ENCODE peak calls at places on chromosomes 16 and 17, in nine cellular contexts. C, A, I, S, Y, U, D, K and V are unnamed samples.

GRCh38 chr17:3704931-3705717 is 9.2 kb upstream of the P2RX5 start:
- DNase-seq in C (no peak), A (no peak), I (no peak), S (no peak), Y (no peak), U (no peak), D (no peak), K (no peak), V (no peak)

GRCh38 chr17:72465191-72466024 is 344.6 kb downstream of the SOX9 start:
- DNase-seq in C (peak), A (peak), I (no peak), S (no peak), Y (no peak), U (peak), D (no peak), K (no peak), V (no peak)

GRCh38 chr17:12597895-12598294 is 67.8 kb upstream of the MYOCD start:
- DNase-seq in C (no peak), A (no peak), I (no peak), S (no peak), Y (no peak), U (no peak), D (no peak), K (no peak), V (no peak)

GRCh38 chr17:21397341-21398050 is 21.3 kb downstream of the KCNJ12 start:
- DNase-seq in C (peak), A (peak), I (peak), S (no peak), Y (no peak), U (no peak), D (no peak), K (no peak), V (no peak)

GRCh38 chr16:22402191-22402590 is 27.8 kb upstream of the CDR2 start:
- DNase-seq in C (peak), A (no peak), I (no peak), S (no peak), Y (no peak), U (peak), D (no peak), K (no peak), V (no peak)

GRCh38 chr17:47745037-47745380 is 12.0 kb downstream of the TBX21 start:
- DNase-seq in C (no peak), A (no peak), I (no peak), S (no peak), Y (no peak), U (no peak), D (no peak), K (no peak), V (no peak)

GRCh38 chr16:81292936-81293335 is 21.8 kb upstream of the GAN start:
- DNase-seq in C (no peak), A (no peak), I (no peak), S (no peak), Y (no peak), U (peak), D (no peak), K (no peak), V (no peak)

GRCh38 chr17:28335959-28336871 is 654 bp downstream of the TNFAIP1 start:
- DNase-seq in C (peak), A (peak), I (peak), S (peak), Y (no peak), U (peak), D (peak), K (no peak), V (no peak)

GRCh38 chr16:87326151-87326571 is 9.0 kb upstream of the C16orf95 start:
- DNase-seq in C (no peak), A (peak), I (no peak), S (no peak), Y (no peak), U (no peak), D (no peak), K (no peak), V (no peak)

GRCh38 chr16:69107311-69107962 is 2.0 kb downstream of the HAS3 start:
- DNase-seq in C (peak), A (peak), I (no peak), S (peak), Y (no peak), U (no peak), D (peak), K (no peak), V (no peak)

GRCh38 chr16:84751947-84752346 is 52.1 kb downstream of the USP10 start:
- DNase-seq in C (no peak), A (peak), I (no peak), S (no peak), Y (no peak), U (peak), D (no peak), K (peak), V (no peak)

GRCh38 chr17:45790296-45790922 is 6.3 kb downstream of the CRHR1 start:
- DNase-seq in C (peak), A (peak), I (peak), S (no peak), Y (no peak), U (no peak), D (no peak), K (no peak), V (no peak)

GRCh38 chr17:76000016-76000754 is 470 bp upstream of the CDK3 start:
- DNase-seq in C (no peak), A (peak), I (no peak), S (peak), Y (peak), U (peak), D (peak), K (peak), V (peak)

GRCh38 chr17:79990051-79990592 is 45.5 kb downstream of the TBC1D16 start:
- DNase-seq in C (no peak), A (no peak), I (no peak), S (peak), Y (no peak), U (no peak), D (no peak), K (no peak), V (no peak)

GRCh38 chr17:81083125-81083765 is 48.3 kb downstream of the BAIAP2 start:
- DNase-seq in C (no peak), A (no peak), I (no peak), S (no peak), Y (no peak), U (no peak), D (no peak), K (no peak), V (no peak)

GRCh38 chr16:11321662-11322061 is 23.6 kb upstream of the RMI2 start:
- DNase-seq in C (no peak), A (no peak), I (no peak), S (no peak), Y (no peak), U (no peak), D (no peak), K (no peak), V (no peak)

GRCh38 chr17:6085812-6086211 is 15.6 kb downstream of the WSCD1 start:
- DNase-seq in C (no peak), A (no peak), I (no peak), S (no peak), Y (no peak), U (no peak), D (no peak), K (no peak), V (no peak)

GRCh38 chr16:87845807-87846619 is 23.3 kb downstream of the SLC7A5 start:
- DNase-seq in C (no peak), A (no peak), I (no peak), S (no peak), Y (no peak), U (no peak), D (no peak), K (no peak), V (no peak)

GRCh38 chr16:2157480-2158261 is 2.1 kb downstream of the TRAF7 start:
- DNase-seq in C (no peak), A (peak), I (no peak), S (no peak), Y (no peak), U (no peak), D (no peak), K (no peak), V (no peak)

GRCh38 chr16:55571-56136 is 2.0 kb downstream of the SNRNP25 start:
- DNase-seq in C (no peak), A (no peak), I (no peak), S (no peak), Y (no peak), U (no peak), D (no peak), K (no peak), V (no peak)

GRCh38 chr17:4658478-4659305 is 17.2 kb upstream of the ALOX15 start:
- DNase-seq in C (peak), A (peak), I (no peak), S (no peak), Y (no peak), U (peak), D (no peak), K (no peak), V (no peak)

GRCh38 chr16:20735504-20735903 is 6.1 kb downstream of the THUMPD1 start:
- DNase-seq in C (peak), A (peak), I (no peak), S (no peak), Y (no peak), U (peak), D (no peak), K (no peak), V (no peak)

GRCh38 chr17:76157759-76158158 is 16.7 kb upstream of the FOXJ1 start:
- DNase-seq in C (no peak), A (no peak), I (no peak), S (no peak), Y (no peak), U (no peak), D (no peak), K (no peak), V (no peak)

GRCh38 chr17:74402070-74402469 is 29.8 kb upstream of the GPRC5C start:
- DNase-seq in C (no peak), A (no peak), I (no peak), S (no peak), Y (no peak), U (no peak), D (no peak), K (no peak), V (no peak)
- TF ChIP-seq CTCF in C (no peak), A (no peak), I (no peak), S (no peak), Y (no peak), U (no peak), D (no peak), K (no peak), V (no peak)

GRCh38 chr17:65041518-65041917 is 15.0 kb downstream of the GNA13 start:
- DNase-seq in C (no peak), A (no peak), I (no peak), S (no peak), Y (no peak), U (no peak), D (no peak), K (no peak), V (no peak)

GRCh38 chr17:65039349-65039988 is 17.1 kb downstream of the GNA13 start:
- DNase-seq in C (no peak), A (no peak), I (no peak), S (no peak), Y (no peak), U (peak), D (no peak), K (peak), V (no peak)

GRCh38 chr17:65035704-65036103 is 20.8 kb downstream of the GNA13 start:
- DNase-seq in C (no peak), A (no peak), I (no peak), S (no peak), Y (no peak), U (no peak), D (no peak), K (no peak), V (no peak)

GRCh38 chr17:65035191-65035590 is 21.3 kb downstream of the GNA13 start:
- DNase-seq in C (no peak), A (no peak), I (no peak), S (no peak), Y (no peak), U (no peak), D (no peak), K (no peak), V (no peak)

GRCh38 chr17:65037157-65037556 is 19.4 kb downstream of the GNA13 start:
- DNase-seq in C (no peak), A (no peak), I (no peak), S (no peak), Y (no peak), U (no peak), D (no peak), K (no peak), V (no peak)
- TF ChIP-seq CTCF in C (no peak), A (no peak), I (no peak), S (no peak), Y (no peak), U (no peak), D (no peak), K (no peak), V (no peak)

GRCh38 chr16:67446968-67447507 is 16.1 kb downstream of the HSD11B2 start:
- DNase-seq in C (no peak), A (no peak), I (no peak), S (no peak), Y (no peak), U (no peak), D (no peak), K (no peak), V (no peak)

GRCh38 chr16:67445441-67445912 is 14.6 kb downstream of the HSD11B2 start:
- DNase-seq in C (no peak), A (no peak), I (peak), S (no peak), Y (no peak), U (no peak), D (no peak), K (no peak), V (no peak)

GRCh38 chr16:67445126-67445426 is 14.2 kb downstream of the HSD11B2 start:
- DNase-seq in C (no peak), A (no peak), I (no peak), S (no peak), Y (no peak), U (no peak), D (no peak), K (no peak), V (no peak)

GRCh38 chr16:67447508-67448076 is 16.7 kb downstream of the HSD11B2 start:
- DNase-seq in C (peak), A (peak), I (peak), S (peak), Y (peak), U (peak), D (peak), K (peak), V (peak)

DNA sequence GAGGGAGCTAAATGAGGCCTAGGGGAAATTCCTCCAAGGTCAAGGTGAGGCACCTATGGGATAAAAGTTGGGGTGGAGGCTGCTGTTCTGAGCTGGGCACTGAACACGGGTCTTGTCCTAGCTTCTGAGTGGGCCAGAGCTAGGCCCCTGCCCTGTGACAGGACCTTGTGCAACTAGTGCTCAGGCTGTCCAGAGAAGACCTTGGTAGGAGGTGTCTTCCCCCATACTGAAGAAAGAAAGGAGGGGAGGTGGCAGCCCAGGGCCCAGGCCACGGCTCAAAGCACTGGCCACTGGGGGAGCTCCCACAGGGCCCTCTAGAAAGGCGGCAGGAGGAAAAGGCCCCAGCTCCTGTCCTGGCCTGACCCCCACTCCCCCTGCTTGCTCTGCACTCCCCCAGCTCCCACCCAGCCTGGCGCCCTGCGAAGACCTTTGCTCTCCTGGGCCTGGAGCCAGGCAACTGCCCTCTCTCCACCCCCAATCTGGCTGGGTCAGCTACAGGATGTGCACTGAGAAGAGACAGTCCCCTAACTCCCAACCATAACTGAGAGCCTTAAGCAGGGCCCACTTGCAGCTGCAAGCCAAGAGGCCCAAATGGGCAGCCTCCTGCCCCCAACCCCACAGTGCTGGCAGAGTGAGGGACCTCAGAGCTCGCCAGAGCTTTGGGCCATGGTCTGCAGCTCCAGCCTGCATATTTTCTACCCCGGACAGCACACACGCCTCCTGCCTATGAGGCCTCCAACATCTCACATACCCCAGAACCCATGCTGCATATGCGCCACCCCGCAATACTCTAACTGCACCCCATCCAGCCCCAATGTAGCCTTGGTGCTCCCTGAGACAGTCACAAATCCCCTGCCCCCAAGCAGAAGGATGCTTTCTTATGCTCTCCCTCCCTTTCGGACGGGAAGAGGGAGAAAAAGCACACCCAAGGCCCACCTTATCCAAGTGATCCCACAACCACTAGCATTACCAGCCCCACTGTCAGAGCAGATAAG is 15.3 kb downstream of the HSD11B2 start:
- DNase-seq in C (no peak), A (no peak), I (peak), S (no peak), Y (no peak), U (no peak), D (no peak), K (no peak), V (no peak)
- TF ChIP-seq CTCF in C (no peak), A (no peak), I (no peak), S (no peak), Y (no peak), U (no peak), D (no peak), K (no peak), V (no peak)

DNA sequence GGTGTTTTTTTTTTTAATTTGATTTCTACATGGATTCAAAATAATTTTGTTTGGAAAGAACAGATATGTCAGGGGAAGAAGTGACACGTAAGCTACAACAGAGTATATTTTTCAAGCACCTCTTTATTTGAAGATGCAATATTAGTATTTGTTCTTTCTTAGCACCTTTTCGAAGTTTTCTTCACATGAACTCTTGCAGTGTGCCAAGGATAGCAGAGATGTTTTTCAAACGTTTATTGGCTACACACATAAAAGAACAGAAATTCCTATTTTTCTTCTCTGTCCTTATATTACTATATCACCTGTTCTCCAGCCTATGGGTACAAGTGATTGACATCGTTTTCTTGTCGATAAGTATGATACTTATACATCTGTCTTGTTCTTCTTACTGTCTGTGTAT is 192.7 kb upstream of the TBX2 start:
- DNase-seq in C (no peak), A (no peak), I (no peak), S (no peak), Y (no peak), U (no peak), D (no peak), K (no peak), V (no peak)
- TF ChIP-seq CTCF in C (no peak), A (no peak), I (no peak), S (no peak), Y (no peak), U (no peak), D (no peak), K (no peak), V (no peak)

GRCh38 chr17:41579484-41580243 is 7.0 kb downstream of the KRT14 start:
- DNase-seq in C (peak), A (peak), I (peak), S (peak), Y (peak), U (peak), D (peak), K (peak), V (no peak)
- TF ChIP-seq CTCF in C (peak), A (peak), I (peak), S (peak), Y (no peak), U (peak), D (peak), K (peak), V (no peak)

GRCh38 chr17:33457477-33457876 is 164.4 kb upstream of the ASIC2 start:
- DNase-seq in C (no peak), A (no peak), I (no peak), S (no peak), Y (no peak), U (no peak), D (no peak), K (no peak), V (no peak)

GRCh38 chr17:33463887-33464286 is 170.8 kb upstream of the ASIC2 start:
- DNase-seq in C (no peak), A (no peak), I (no peak), S (no peak), Y (no peak), U (peak), D (no peak), K (no peak), V (no peak)

GRCh38 chr17:33461051-33461450 is 168.0 kb upstream of the ASIC2 start:
- DNase-seq in C (no peak), A (no peak), I (no peak), S (no peak), Y (no peak), U (no peak), D (no peak), K (no peak), V (no peak)

GRCh38 chr17:33464669-33465275 is 171.7 kb upstream of the ASIC2 start:
- DNase-seq in C (no peak), A (no peak), I (no peak), S (no peak), Y (no peak), U (peak), D (no peak), K (no peak), V (no peak)

DNA sequence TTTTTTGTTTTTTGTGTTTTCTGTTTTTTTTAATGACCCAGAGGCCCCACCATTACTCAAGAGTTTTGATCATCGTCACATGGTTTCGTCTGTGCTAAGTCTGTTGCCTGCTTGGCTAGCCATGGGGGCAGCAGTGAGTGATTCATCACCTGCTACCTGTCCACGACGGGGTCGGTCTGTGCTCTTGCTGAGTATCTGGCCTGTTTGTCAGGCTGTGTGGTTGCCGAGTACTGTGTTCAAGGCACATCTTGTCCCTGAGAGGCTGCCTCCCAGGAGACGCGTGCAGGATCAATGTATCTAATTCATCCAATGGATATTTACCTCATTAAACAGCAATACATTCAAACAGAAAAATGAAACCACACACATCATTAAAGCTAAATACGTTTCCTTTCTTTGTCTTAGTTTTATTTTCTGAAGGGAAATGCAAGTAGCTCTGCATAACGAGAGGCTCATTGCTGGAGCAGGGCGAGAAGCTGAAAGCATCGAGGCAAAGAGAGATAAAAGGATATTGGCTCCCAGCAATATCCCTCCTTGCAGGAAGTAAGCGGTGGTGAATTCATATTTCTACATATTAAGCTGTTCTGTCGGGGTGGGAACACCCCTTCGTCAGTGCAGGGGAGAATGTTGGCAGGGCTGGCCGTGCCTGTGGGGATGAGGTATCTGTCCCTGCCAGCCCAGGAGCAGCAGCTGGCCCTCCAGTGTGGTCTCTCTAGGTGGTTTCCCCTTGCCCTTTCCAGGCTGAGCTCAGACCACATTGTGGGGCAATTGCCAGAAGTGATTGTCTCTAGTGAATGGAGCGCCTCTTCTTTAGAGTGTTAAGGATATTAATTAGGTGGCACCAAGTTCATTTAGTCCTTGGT is 166.2 kb upstream of the ASIC2 start:
- DNase-seq in C (no peak), A (no peak), I (no peak), S (no peak), Y (no peak), U (no peak), D (peak), K (peak), V (no peak)
- TF ChIP-seq CTCF in C (no peak), A (no peak), I (no peak), S (no peak), Y (no peak), U (no peak), D (no peak), K (peak), V (no peak)